ENCODE peak calls at places on chromosomes 1 and 21, in four cellular contexts. S is A549, R is IMR-90, U is HepG2. M is an unnamed sample.

GRCh38 chr1:40818264-40818961 is 34.8 kb downstream of the KCNQ4 start:
- DNase-seq in U (no peak), S (no peak), R (no peak), M (no peak)

GRCh38 chr1:34165422-34165921 is 442 bp upstream of the CSMD2 start:
- DNase-seq in R (no peak), S (no peak), U (no peak), M (no peak)

GRCh38 chr1:176880954-176881595 is 283.4 kb downstream of the ASTN1 start:
- DNase-seq in S (peak), U (peak), R (peak), M (no peak)

GRCh38 chr1:54927475-54928240 is 40.7 kb upstream of the DHCR24 start:
- DNase-seq in R (peak), U (no peak), S (no peak), M (no peak)

GRCh38 chr1:30328401-30329262 is 394.8 kb downstream of the MATN1 start:
- DNase-seq in S (no peak), R (no peak), U (no peak), M (no peak)

GRCh38 chr1:206633708-206634121 is 1.6 kb upstream of the DYRK3 start:
- DNase-seq in R (peak), S (no peak), U (no peak), M (no peak)

GRCh38 chr1:24277420-24278169 is 41.6 kb upstream of the GRHL3 start:
- DNase-seq in R (peak), S (no peak), U (no peak), M (peak)

GRCh38 chr1:117392776-117393175 is 25.5 kb downstream of the MAN1A2 start:
- DNase-seq in S (no peak), U (no peak), R (no peak), M (no peak)

GRCh38 chr1:215007880-215008279 is 74.7 kb upstream of the KCNK2 start:
- DNase-seq in U (no peak), R (peak), S (no peak), M (no peak)

GRCh38 chr1:203289281-203289981 is 15.9 kb upstream of the BTG2 start:
- DNase-seq in S (no peak), U (no peak), R (no peak), M (peak)

GRCh38 chr1:15757575-15758401 is 807 bp upstream of the FBLIM1 start:
- DNase-seq in S (no peak), R (peak), U (no peak), M (no peak)

GRCh38 chr1:244027491-244027890 is 23.6 kb upstream of the ZBTB18 start:
- DNase-seq in S (no peak), R (no peak), U (no peak), M (no peak)

GRCh38 chr1:12432897-12433296 is 185.1 kb downstream of the DHRS3 start:
- DNase-seq in S (no peak), R (no peak), U (no peak), M (no peak)

DNA sequence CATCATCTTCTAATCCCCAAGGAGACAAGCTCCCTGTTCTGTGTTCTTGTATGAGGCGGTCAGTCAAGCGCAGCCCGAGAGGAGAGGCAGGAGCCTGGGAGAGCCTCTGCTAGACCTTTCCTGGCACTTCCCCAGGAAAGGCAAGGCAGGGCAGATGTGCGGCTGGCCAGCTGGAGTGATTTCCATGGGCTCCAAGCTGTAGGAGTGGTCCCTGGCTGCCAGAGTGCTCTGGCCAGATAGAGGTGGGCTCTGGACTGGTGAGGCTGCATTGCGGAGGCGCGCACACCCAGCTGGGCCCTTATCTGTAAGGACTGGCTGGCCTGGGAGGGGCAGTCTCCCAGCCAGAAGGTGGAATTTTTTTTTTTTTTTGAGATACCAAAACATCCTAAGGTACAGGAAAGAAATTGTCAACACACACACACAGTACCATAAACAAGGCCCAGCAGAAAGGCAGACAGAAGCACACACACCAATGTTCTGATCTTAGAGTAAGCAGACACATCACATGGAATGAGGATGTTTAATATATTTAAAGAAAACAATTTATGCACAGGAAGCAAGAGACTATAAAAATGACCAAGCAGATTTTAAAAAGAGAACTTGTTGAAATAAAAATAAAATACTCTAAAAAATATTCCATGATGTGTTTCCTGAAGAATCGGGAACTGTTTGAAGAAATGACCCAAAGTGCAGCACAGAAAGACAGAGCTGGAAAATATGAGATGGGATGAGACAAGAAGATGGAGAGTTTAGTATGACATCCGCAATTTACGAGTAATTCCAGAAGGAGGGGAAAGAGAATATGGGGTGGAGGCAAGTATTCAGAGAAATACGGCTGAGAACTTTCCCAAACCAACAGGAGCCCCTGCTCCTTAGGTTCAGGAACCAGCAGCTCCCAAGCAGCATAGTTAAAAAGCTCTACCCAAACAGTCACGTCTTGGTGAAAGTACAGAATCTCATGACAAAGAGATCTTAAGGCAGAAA is 13.4 kb downstream of the IBA57 start:
- DNase-seq in U (no peak), R (peak), S (no peak), M (no peak)
- TF ChIP-seq SMC3 in U (no peak), R (no peak), S (no peak), M (no peak)

DNA sequence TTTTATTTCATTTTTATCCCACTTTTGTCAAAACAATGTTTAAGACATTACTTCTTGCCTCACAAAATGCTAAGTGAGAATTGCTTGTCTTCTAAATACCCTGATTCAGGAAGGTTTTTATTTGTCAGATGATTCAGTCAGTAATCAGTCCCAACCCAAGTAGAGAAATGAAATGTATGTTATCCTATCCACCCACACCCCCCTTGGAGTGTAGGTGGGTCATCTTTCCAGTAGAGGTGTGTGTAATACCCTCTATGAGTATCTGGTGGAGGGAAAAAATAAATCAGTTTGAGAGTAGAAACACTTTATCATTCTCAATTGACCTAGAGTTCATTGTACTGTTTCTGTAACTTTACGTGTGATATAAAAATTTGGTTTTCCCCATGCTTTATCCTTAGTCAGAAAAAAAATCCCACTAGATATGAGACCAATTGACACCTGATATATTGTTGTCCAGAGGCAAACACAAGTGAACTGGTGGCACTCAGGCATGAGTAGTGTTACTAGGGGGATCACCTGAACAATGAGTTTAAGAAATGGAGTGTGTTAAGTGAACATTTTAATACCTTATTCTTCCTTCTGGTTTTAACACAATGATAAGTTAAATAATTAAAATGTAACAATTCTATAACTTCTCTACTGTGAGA is 153.8 kb upstream of the C1orf105 start:
- DNase-seq in U (no peak), S (no peak), R (no peak), M (no peak)
- TF ChIP-seq SMC3 in U (no peak), S (no peak), R (no peak), M (no peak)

DNA sequence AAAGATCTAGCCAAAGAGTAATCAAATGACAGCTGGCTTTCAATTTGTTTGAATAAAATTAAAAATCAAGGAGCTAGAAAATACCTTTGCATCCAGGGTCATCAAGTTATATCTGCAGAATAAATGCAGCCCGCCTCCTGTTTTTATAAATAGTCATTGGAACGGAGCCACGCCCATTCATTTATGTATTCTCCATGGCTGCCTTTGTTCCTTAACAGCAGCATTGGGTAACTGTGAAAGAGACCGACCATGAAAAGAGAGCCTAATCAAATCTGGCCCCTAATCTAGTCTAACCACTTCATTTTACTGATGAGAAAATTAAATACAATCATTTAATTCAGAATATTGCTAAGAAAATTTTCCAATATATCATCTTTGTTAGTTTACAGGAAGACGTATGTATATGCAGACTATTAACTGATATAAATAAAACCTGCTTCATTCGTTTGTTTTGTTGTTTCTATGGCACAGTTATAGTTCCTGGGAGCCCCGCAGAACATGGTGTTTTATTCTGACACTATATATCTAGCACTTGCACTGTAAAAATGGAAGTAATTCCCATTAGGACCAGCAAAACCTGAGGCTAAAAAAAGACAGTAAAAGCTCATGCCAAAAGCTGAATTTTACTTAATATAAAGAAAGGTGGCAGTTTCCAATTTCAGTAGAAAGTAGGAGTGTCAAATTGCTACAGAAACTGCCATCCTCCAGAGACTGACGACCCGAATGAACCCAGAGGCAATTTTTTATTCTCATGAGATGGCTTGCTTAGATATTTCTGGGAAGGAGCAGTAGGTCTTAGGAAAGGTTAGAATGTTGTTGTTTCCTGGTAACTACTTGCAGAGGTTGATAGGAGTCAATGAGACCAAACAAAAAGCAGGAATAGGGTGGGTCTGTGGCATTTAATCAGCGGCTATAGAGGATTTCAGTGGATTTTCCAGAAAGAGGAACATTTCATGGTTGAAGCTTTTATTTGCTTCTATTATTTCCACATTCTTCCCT is 111.7 kb upstream of the PALMD start:
- DNase-seq in R (no peak), S (no peak), U (no peak), M (no peak)
- TF ChIP-seq SMC3 in R (no peak), S (no peak), U (no peak), M (no peak)

GRCh38 chr21:17348849-17349248 is 164.0 kb upstream of the CXADR start:
- DNase-seq in S (no peak), R (no peak), U (no peak), M (no peak)

GRCh38 chr21:17348357-17348756 is 164.5 kb upstream of the CXADR start:
- DNase-seq in R (no peak), U (peak), S (no peak), M (no peak)

GRCh38 chr21:17351766-17352165 is 161.1 kb upstream of the CXADR start:
- DNase-seq in R (no peak), U (no peak), S (no peak), M (no peak)

DNA sequence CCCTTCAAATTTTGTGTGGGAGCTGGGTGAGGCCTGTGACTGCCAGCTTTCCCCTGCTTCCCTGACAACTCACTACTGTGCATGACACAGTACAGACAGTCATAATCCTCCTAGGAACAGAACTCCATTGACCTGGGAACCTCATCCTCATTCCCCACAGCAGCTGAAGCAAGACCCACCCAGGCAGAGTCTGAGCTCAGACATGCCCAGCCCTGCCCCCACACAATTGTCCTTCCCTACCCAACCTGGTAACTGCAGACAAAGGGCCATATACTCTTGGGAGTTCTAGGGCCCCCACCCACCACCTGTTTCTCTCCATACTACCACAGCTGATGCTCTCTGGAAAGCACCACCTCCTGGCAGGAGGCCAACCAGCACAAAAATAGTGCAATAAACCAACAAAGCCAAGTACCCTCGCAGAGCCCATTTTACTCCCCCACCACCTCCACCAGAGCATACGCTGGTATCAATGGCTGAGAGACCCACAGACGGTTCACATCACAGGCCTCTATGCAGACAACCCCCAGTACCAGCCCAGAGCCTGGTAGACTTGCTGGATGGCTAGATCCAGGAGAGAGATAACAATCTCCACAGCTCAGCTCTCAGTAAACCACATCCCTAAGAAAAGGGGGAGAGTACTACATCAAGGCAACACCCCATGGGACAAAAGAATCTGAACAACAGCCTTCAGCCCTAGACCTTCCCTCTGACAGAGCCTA is 159.7 kb upstream of the CXADR start:
- DNase-seq in S (no peak), R (no peak), U (no peak), M (no peak)
- TF ChIP-seq SMC3 in S (no peak), R (no peak), U (no peak), M (no peak)

GRCh38 chr1:121483961-121484424 is 299.2 kb downstream of the SRGAP2C start:
- DNase-seq in U (no peak), S (no peak), R (peak), M (no peak)
- TF ChIP-seq SMC3 in U (no peak), S (no peak), R (no peak), M (no peak)